ENCODE peak calls at places on chromosomes 13 and 19, in eight cellular contexts. L, J, N, H, Q, Z, O and R are unnamed samples.

GRCh38 chr19:290539-291521 is at the start of gene PLPP2:
- ATAC-seq in Q (no peak), H (no peak), Z (peak), L (peak), O (peak), N (peak), J (peak), R (peak)

GRCh38 chr19:1495799-1496713 is 5.1 kb downstream of the REEP6 start:
- ATAC-seq in H (no peak), Q (no peak), J (no peak), N (no peak), L (no peak), Z (no peak), O (peak), R (no peak)

GRCh38 chr19:8065489-8066261 is 13.1 kb downstream of the CCL25 start:
- ATAC-seq in O (peak), Q (no peak), L (no peak), N (no peak), Z (no peak), H (peak), J (no peak), R (no peak)

GRCh38 chr13:98405690-98406344 is 171.1 kb downstream of the STK24 start:
- ATAC-seq in N (peak), Z (no peak), L (peak), J (peak), O (no peak), Q (no peak), H (no peak), R (no peak)

GRCh38 chr13:112802808-112803207 is 113.0 kb downstream of the ATP11A start:
- ATAC-seq in N (no peak), Z (no peak), Q (no peak), L (no peak), J (no peak), H (no peak), O (no peak), R (no peak)

GRCh38 chr19:45160870-45161714 is at the start of gene NKPD1:
- ATAC-seq in Z (no peak), Q (no peak), J (peak), H (no peak), N (peak), O (peak), L (peak), R (no peak)

GRCh38 chr13:83440465-83440864 is 441.8 kb downstream of the SLITRK1 start:
- ATAC-seq in N (no peak), Q (no peak), J (no peak), H (no peak), Z (no peak), L (no peak), O (no peak), R (no peak)

GRCh38 chr13:46185634-46186033 is 3.7 kb upstream of the LCP1 start:
- ATAC-seq in L (no peak), O (no peak), Z (no peak), Q (no peak), N (no peak), H (no peak), J (no peak), R (no peak)

GRCh38 chr13:60756306-60756705 is 359.3 kb downstream of the TDRD3 start:
- ATAC-seq in H (no peak), N (no peak), J (no peak), Z (no peak), Q (no peak), L (peak), O (peak), R (no peak)

GRCh38 chr13:112028481-112028880 is 38.5 kb upstream of the SOX1 start:
- ATAC-seq in Q (no peak), N (no peak), Z (no peak), J (no peak), L (no peak), O (no peak), H (no peak), R (no peak)

GRCh38 chr13:114121496-114122466 is 10.6 kb downstream of the RASA3 start:
- ATAC-seq in O (no peak), Q (no peak), Z (no peak), N (no peak), L (no peak), H (no peak), J (no peak), R (no peak)

GRCh38 chr19:639251-640155 is at the start of gene FGF22:
- ATAC-seq in L (peak), H (peak), Z (peak), O (peak), N (peak), Q (peak), J (peak), R (peak)

GRCh38 chr19:49361438-49362047 is 673 bp downstream of the TEAD2 start:
- ATAC-seq in Z (no peak), N (peak), O (peak), L (peak), J (peak), Q (no peak), H (no peak), R (no peak)

GRCh38 chr13:99218126-99218525 is 17.5 kb downstream of the UBAC2 start:
- ATAC-seq in N (no peak), J (peak), L (peak), Z (no peak), O (no peak), Q (no peak), H (no peak), R (no peak)

GRCh38 chr13:98279473-98280175 is 102.6 kb upstream of the RNF113B start:
- ATAC-seq in N (peak), L (peak), O (peak), Q (no peak), J (peak), H (peak), Z (peak), R (peak)

GRCh38 chr13:102812616-102813287 is 13.8 kb downstream of the BIVM start:
- ATAC-seq in L (no peak), O (no peak), Q (no peak), Z (no peak), H (no peak), J (no peak), N (no peak), R (no peak)

GRCh38 chr13:25899952-25900351 is 151.9 kb downstream of the SHISA2 start:
- ATAC-seq in Q (no peak), O (no peak), H (no peak), Z (no peak), J (no peak), N (no peak), L (no peak), R (no peak)

GRCh38 chr13:27988520-27988919 is at the start of gene URAD:
- ATAC-seq in H (no peak), Q (no peak), O (peak), J (no peak), Z (no peak), N (no peak), L (no peak), R (no peak)

GRCh38 chr19:47761566-47761965 is 16.2 kb downstream of the NOP53 start:
- ATAC-seq in L (no peak), Q (no peak), O (no peak), N (no peak), Z (no peak), H (no peak), J (no peak), R (no peak)

GRCh38 chr19:18098891-18099622 is 1.5 kb downstream of the MAST3 start:
- ATAC-seq in L (no peak), Z (peak), O (peak), Q (no peak), N (peak), J (no peak), H (peak), R (peak)